ENCODE peak calls at places on chromosomes 12 and 14, in five cellular contexts. R is hepatocyte, F is WERI-Rb-1, L is body of pancreas, Z is breast epithelium. S is an unnamed sample.

GRCh38 chr14:96237641-96238040 is 18.4 kb upstream of the BDKRB1 start:
- DNase-seq in Z (no peak), R (no peak), L (no peak), F (no peak), S (no peak)

GRCh38 chr12:26092706-26093105 is 32.1 kb downstream of the BHLHE41 start:
- DNase-seq in L (no peak), F (no peak), R (no peak), Z (no peak), S (peak; percentile 50)

GRCh38 chr14:62126885-62127478 is 364.8 kb downstream of the SNAPC1 start:
- DNase-seq in F (peak; percentile 21), L (no peak), R (peak; percentile 61), Z (no peak), S (peak; percentile 23)

GRCh38 chr14:89617142-89617460 is 200.1 kb upstream of the FOXN3 start:
- DNase-seq in Z (no peak), F (no peak), R (no peak), L (no peak), S (no peak)

GRCh38 chr12:57549909-57550627 is at the start of gene KIF5A:
- DNase-seq in Z (no peak), L (peak; percentile 39), F (peak; percentile 69), R (peak; percentile 61), S (no peak)

GRCh38 chr12:10562306-10562933 is 51.0 kb downstream of the MAGOHB start:
- DNase-seq in L (no peak), Z (no peak), F (no peak), R (peak; percentile 32), S (peak; percentile 9)

GRCh38 chr12:104863549-104863948 is 94.5 kb downstream of the SLC41A2 start:
- DNase-seq in L (no peak), Z (no peak), F (no peak), R (no peak), S (peak; percentile 26)

GRCh38 chr12:110937104-110937641 is 16.8 kb upstream of the MYL2 start:
- DNase-seq in R (peak; percentile 72), Z (peak; percentile 67), F (peak; percentile 74), L (peak; percentile 55), S (no peak)

GRCh38 chr12:104573-105081 is 38.1 kb downstream of the IQSEC3 start:
- DNase-seq in F (no peak), R (peak; percentile 41), Z (no peak), L (peak; percentile 19), S (no peak)

GRCh38 chr12:131385313-131386166 is 325.4 kb upstream of the SFSWAP start:
- DNase-seq in R (no peak), L (no peak), Z (no peak), F (no peak), S (no peak)

GRCh38 chr12:67937822-67938221 is 51.4 kb upstream of the IFNG-AS1 start:
- DNase-seq in F (no peak), L (no peak), R (no peak), Z (no peak), S (no peak)

GRCh38 chr12:98456583-98457573 is 58.5 kb upstream of the TMPO start:
- DNase-seq in F (peak; percentile 44), Z (no peak), R (peak; percentile 79), L (peak; percentile 74), S (peak; percentile 59)

GRCh38 chr12:28882444-28882843 is 266.6 kb upstream of the FAR2 start:
- DNase-seq in L (no peak), Z (no peak), R (peak; percentile 15), F (no peak), S (peak; percentile 85)

GRCh38 chr12:16962889-16963288 is 356.9 kb upstream of the LMO3 start:
- DNase-seq in Z (no peak), R (no peak), F (no peak), L (no peak), S (no peak)
- TF ChIP-seq CTCF in Z (no peak), R (no peak), F (peak; percentile 12), L (no peak), S (no peak)

DNA sequence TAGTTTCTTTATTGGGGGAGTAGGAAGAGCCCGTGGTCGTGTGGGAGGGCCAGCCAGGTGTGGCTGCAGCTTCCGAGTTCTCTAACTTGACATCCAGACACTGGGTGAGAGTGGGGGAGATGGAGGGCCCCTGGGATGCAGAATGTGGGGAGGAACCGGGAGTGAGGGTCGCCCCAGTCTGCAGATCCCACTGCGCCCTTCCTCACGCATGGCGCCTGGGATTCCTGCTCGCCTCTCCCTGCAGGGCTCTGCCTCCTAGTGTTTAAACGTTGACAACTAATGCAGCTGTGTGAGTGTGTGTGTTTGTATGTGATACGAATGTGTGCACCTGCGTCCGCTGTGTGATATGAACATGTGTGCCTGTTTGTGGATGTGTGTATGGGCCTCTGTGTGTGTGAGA is 34.6 kb downstream of the FZD10 start:
- DNase-seq in F (no peak), R (no peak), Z (no peak), L (no peak), S (no peak)
- H3K27me3 ChIP-seq in F (no peaks in the 10 kb centered on the region), R (no peaks in the 10 kb centered on the region), Z (no peaks in the 10 kb centered on the region), L (no peaks in the 10 kb centered on the region), S (no peaks in the 10 kb centered on the region)

GRCh38 chr12:59595557-59596231 is at the start of gene SLC16A7:
- DNase-seq in F (peak; percentile 52), L (peak; percentile 95), Z (peak; percentile 69), R (peak; percentile 93), S (peak; percentile 79)
- TF ChIP-seq CTCF in F (no peak), L (no peak), Z (no peak), R (no peak), S (no peak)

GRCh38 chr12:128265566-128265965 is 1.4 kb upstream of the TMEM132C start:
- DNase-seq in R (no peak), Z (no peak), L (no peak), F (no peak), S (no peak)
- H3K27me3 ChIP-seq in R (peaks cover 50% of the 10 kb centered on the region), Z (no peaks in the 10 kb centered on the region), L (peaks cover 15% of the 10 kb centered on the region), F (peaks cover 15% of the 10 kb centered on the region), S (peaks cover 13% of the 10 kb centered on the region)

DNA sequence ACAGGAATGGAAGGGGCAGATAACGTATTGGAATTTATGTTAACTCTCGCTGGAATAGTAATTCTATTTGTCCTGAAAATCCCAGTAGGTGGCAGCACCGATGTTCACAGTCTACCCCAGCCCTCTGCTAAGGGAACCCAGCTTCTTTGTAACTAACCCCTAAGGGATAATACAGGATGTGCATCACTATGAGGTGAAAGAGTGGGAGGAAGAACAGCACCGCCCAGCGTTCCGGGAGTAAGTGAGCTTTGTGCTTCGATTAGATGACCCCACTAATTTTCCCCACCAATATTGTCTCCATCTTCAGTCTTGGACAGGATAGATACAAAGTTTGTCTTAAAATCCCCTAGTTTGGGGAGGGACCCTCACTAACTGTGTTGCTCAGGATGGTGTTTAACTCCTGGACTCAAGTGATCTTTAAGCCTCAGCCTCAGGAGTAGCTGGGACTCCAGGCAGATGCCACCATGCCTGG is 2.7 kb downstream of the SLC2A3 start:
- DNase-seq in F (peak; percentile 82), Z (no peak), R (peak; percentile 89), L (peak; percentile 65), S (peak; percentile 93)
- TF ChIP-seq CTCF in F (peak; percentile 61), Z (peak; percentile 71), R (peak; percentile 75), L (peak; percentile 54), S (peak; percentile 80)

GRCh38 chr12:4909734-4910501 is at the start of gene KCNA1:
- DNase-seq in F (no peak), R (peak; percentile 21), Z (no peak), L (no peak), S (peak; percentile 26)
- H3K27me3 ChIP-seq in F (peaks cover 83% of the 10 kb centered on the region), R (peaks cover 99% of the 10 kb centered on the region), Z (no peaks in the 10 kb centered on the region), L (peaks cover 14% of the 10 kb centered on the region), S (peaks cover 57% of the 10 kb centered on the region)

DNA sequence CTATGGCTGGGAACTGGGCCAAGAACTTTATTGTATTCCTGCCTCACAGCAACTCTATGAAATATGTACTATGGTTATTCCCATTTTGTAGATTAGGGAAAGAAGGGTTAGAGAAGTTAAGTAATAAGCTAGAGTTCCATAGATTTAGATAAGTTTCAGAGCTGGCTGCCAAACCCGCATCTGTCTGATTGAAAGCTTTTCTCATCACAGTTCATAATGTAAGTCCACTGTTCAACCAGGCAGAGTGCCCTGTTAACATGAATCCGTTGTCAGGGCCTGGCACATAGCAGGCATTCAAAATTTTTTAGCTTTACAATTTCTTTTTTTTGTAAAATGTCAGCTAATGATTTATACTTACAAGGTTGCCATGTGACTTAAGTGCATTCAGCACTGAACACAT is 467.3 kb downstream of the NRXN3 start:
- DNase-seq in L (peak; percentile 69), R (no peak), Z (no peak), F (no peak), S (no peak)
- TF ChIP-seq CTCF in L (no peak), R (no peak), Z (no peak), F (no peak), S (no peak)

GRCh38 chr12:3120701-3121100 is 43.5 kb downstream of the TSPAN9 start:
- DNase-seq in R (no peak), F (no peak), Z (no peak), L (no peak), S (no peak)
- H3K27me3 ChIP-seq in R (no peaks in the 10 kb centered on the region), F (no peaks in the 10 kb centered on the region), Z (no peaks in the 10 kb centered on the region), L (no peaks in the 10 kb centered on the region), S (no peaks in the 10 kb centered on the region)

GRCh38 chr12:125329239-125330238 is 264.3 kb downstream of the AACS start:
- DNase-seq in R (no peak), L (no peak), F (peak; percentile 56), Z (no peak), S (peak; percentile 5)

GRCh38 chr12:125331342-125332052 is 266.3 kb downstream of the AACS start:
- DNase-seq in Z (no peak), L (no peak), F (no peak), R (peak; percentile 19), S (no peak)

GRCh38 chr12:125336246-125336645 is 271.0 kb downstream of the AACS start:
- DNase-seq in Z (no peak), F (no peak), R (no peak), L (no peak), S (no peak)

GRCh38 chr12:125332900-125333299 is 267.7 kb downstream of the AACS start:
- DNase-seq in Z (no peak), L (no peak), F (no peak), R (no peak), S (no peak)

GRCh38 chr12:125330645-125331341 is 265.6 kb downstream of the AACS start:
- DNase-seq in L (peak; percentile 72), R (peak; percentile 77), F (peak; percentile 72), Z (peak; percentile 56), S (peak; percentile 4)
- TF ChIP-seq CTCF in L (peak; percentile 90), R (peak; percentile 98), F (peak; percentile 92), Z (peak; percentile 69), S (peak; percentile 46)

DNA sequence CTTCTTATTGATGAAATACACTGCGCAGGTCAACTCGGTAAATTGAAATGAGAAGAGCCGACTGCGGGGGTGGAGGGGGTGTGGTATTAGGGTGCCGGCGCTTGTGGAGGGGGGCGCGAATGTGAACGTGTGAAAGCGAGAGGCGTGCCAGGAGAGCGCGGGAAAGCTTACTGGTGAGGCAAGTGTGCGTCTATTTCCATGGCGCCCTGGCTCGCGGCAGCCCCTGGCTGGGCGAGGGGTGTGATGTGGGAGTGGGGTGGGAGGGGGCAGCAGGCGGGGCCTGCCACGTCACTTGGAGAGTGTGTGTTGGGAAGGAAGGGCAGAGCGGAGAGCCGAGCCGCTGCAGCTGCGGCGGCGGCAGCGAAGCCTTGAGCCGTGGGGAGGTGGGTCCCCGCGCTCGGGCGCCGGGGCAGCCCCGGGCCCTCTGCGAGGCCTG is 88.8 kb downstream of the GALNT8 start:
- DNase-seq in R (peak; percentile 53), F (peak; percentile 58), L (peak; percentile 11), Z (no peak), S (peak; percentile 27)
- H3K27me3 ChIP-seq in R (peaks cover 68% of the 10 kb centered on the region), F (no peaks in the 10 kb centered on the region), L (no peaks in the 10 kb centered on the region), Z (no peaks in the 10 kb centered on the region), S (peaks cover 12% of the 10 kb centered on the region)